ENCODE peak calls at places on chromosomes 13 and 19, in nine cellular contexts. E is dorsolateral prefrontal cortex, C is nephron progenitor cell, W is HCT116, M is Calu3, K is kidney, Y is heart left ventricle, L is AG04450, G is GM06990. B is an unnamed sample.
A peak's percentile ranks its signal among the peaks of the same experiment; 100 is the strongest.

GRCh38 chr19:13401388-13401787 is 104.9 kb downstream of the CACNA1A start:
- DNase-seq in E (no peak), C (no peak), W (peak; percentile 48), M (peak; percentile 26), K (no peak), Y (no peak), L (no peak), G (no peak), B (no peak)

GRCh38 chr19:33416307-33417215 is 43.1 kb downstream of the CEBPG start:
- DNase-seq in E (no peak), C (peak; percentile 86), W (peak; percentile 52), M (peak; percentile 87), K (peak; percentile 42), Y (no peak), L (no peak), G (peak; percentile 34), B (no peak)

GRCh38 chr13:86976521-86977324 is 694.4 kb upstream of the SLITRK5 start:
- DNase-seq in E (no peak), C (no peak), W (no peak), M (no peak), K (no peak), Y (no peak), L (no peak), G (no peak), B (no peak)

GRCh38 chr13:93805736-93806135 is 579.1 kb downstream of the GPC6 start:
- DNase-seq in E (no peak), C (no peak), W (no peak), M (no peak), K (no peak), Y (no peak), L (no peak), G (no peak), B (no peak)

GRCh38 chr13:30112602-30113435 is 194.5 kb downstream of the KATNAL1 start:
- DNase-seq in E (peak; percentile 71), C (peak; percentile 86), W (peak; percentile 61), M (peak; percentile 83), K (peak; percentile 89), Y (peak; percentile 70), L (peak; percentile 66), G (no peak), B (peak; percentile 83)

GRCh38 chr19:18700501-18701249 is 17.2 kb downstream of the CRTC1 start:
- DNase-seq in E (no peak), C (peak; percentile 66), W (no peak), M (peak; percentile 43), K (peak; percentile 94), Y (peak; percentile 80), L (no peak), G (peak; percentile 63), B (no peak)

GRCh38 chr13:32267836-32268439 is 47.2 kb downstream of the ZAR1L start:
- DNase-seq in E (no peak), C (no peak), W (peak; percentile 51), M (peak; percentile 68), K (no peak), Y (no peak), L (no peak), G (no peak), B (no peak)

GRCh38 chr19:43719378-43719868 is 3.5 kb downstream of the IRGC start:
- DNase-seq in E (no peak), C (no peak), W (no peak), M (no peak), K (peak; percentile 64), Y (no peak), L (no peak), G (no peak), B (no peak)

GRCh38 chr13:97496511-97496910 is 62.5 kb downstream of the RAP2A start:
- DNase-seq in E (no peak), C (no peak), W (no peak), M (no peak), K (no peak), Y (no peak), L (no peak), G (no peak), B (no peak)

GRCh38 chr13:76210262-76210661 is 574.1 kb downstream of the LMO7 start:
- DNase-seq in E (no peak), C (no peak), W (no peak), M (no peak), K (no peak), Y (peak; percentile 34), L (no peak), G (no peak), B (no peak)

GRCh38 chr19:33809960-33810359 is 13.3 kb downstream of the KCTD15 start:
- DNase-seq in E (no peak), C (no peak), W (no peak), M (no peak), K (peak; percentile 56), Y (no peak), L (no peak), G (no peak), B (no peak)

GRCh38 chr19:5624154-5624663 is 1.3 kb downstream of the SAFB start:
- DNase-seq in E (no peak), C (peak; percentile 30), W (no peak), M (no peak), K (no peak), Y (peak; percentile 20), L (no peak), G (no peak), B (no peak)

GRCh38 chr13:73201601-73202000 is 142.8 kb downstream of the KLF5 start:
- DNase-seq in E (no peak), C (no peak), W (no peak), M (no peak), K (no peak), Y (no peak), L (no peak), G (no peak), B (no peak)

GRCh38 chr13:30718661-30719520 is 16.5 kb upstream of the ALOX5AP start:
- DNase-seq in E (no peak), C (no peak), W (peak; percentile 16), M (no peak), K (no peak), Y (no peak), L (peak; percentile 74), G (no peak), B (no peak)

GRCh38 chr19:42270346-42271044 is 1.4 kb downstream of the CIC start:
- DNase-seq in E (peak; percentile 69), C (no peak), W (no peak), M (peak; percentile 35), K (peak; percentile 84), Y (peak; percentile 54), L (no peak), G (peak; percentile 72), B (peak; percentile 67)

GRCh38 chr19:32208060-32208459 is 137.3 kb upstream of the ZNF507 start:
- DNase-seq in E (no peak), C (no peak), W (no peak), M (no peak), K (no peak), Y (no peak), L (no peak), G (no peak), B (no peak)

GRCh38 chr13:110932588-110932987 is 17.7 kb upstream of the ANKRD10 start:
- DNase-seq in E (no peak), C (no peak), W (no peak), M (no peak), K (no peak), Y (no peak), L (no peak), G (no peak), B (no peak)

GRCh38 chr19:34838248-34838647 is 65.2 kb upstream of the ZNF599 start:
- DNase-seq in E (no peak), C (no peak), W (peak; percentile 8), M (no peak), K (no peak), Y (no peak), L (no peak), G (no peak), B (no peak)
- TF ChIP-seq CTCF in E (no peak), C (no peak), W (peak; percentile 49), M (no peak), K (peak; percentile 12), Y (no peak), L (no peak), G (no peak), B (no peak)

DNA sequence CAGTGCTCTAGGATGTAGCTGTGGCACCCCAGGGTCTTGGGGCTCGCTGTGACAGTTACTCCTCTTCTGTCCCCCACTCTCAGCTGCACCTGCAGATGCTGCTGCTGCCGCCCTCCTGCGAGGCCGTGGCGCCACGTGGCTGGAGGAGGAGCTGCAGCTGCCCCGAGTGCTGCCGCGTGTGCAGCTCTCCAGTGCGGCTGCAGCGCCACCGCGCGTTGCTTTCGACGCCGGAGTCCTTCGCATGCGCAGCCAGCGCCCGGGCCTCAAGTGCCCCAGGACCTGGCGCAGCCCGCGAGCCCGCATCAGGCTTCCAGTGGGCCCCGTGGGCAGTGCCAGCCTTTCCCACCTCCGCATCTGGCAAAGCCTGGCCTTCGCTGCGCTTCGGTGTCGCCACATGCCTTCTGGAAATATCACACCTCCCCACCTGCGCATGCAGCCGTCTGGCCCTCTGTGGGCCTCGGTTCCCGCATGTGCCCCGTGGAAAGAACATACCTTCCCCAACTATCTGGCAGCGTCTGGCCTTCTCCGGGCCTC is 692 bp upstream of the ZNF580 start:
- DNase-seq in E (no peak), C (no peak), W (no peak), M (no peak), K (peak; percentile 93), Y (peak; percentile 57), L (no peak), G (peak; percentile 88), B (no peak)
- TF ChIP-seq CTCF in E (no peak), C (no peak), W (no peak), M (no peak), K (peak; percentile 52), Y (peak; percentile 48), L (peak; percentile 41), G (peak; percentile 52), B (peak; percentile 51)

DNA sequence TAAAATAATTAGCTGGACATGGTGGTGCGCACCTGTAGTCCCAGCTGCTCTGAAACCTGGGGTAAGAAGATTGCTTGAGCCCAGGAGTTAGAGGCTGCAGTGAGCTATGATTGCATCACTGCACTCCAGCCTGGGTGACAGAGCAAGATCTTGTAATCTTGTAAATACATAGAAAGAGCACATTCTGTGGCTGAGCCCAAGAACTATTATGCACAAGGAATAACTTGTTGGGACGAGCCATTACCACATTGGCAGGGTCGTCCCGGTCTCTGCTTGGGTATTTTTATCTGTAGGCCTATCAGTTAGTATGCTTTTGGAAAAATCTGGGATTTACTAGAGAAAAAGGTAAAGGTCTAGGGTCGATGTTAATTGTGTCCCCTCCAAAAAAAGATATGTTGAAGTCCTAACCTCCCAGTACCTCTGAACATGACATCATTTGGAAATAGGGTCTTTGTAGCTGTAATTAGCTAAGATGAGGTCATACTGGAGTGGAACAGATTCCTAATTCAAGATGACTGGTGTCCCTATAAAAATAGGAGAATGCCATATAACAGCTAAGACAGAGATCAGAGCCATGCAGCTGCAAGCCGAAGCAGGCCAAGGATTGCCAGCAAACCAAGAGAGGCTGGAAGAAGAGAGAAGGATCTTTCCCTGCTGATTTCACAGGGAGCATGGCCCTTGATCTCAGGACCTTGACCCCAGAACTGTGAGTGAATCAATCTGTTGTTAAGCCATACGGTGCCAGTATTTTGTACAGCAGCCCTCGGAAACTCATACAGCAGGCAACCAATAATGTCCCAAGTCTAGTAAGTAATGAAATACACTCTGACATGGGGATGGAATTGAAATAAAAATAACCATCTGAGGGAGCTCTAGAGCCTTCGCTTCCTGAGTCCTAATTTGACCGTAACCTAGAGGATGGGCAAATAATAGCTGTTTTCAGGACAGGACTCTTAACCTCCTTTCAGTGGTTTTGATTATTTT is 77.0 kb downstream of the TM9SF2 start:
- DNase-seq in E (no peak), C (no peak), W (no peak), M (no peak), K (peak; percentile 80), Y (no peak), L (no peak), G (no peak), B (no peak)
- TF ChIP-seq CTCF in E (peak; percentile 29), C (no peak), W (peak; percentile 17), M (no peak), K (peak; percentile 26), Y (no peak), L (peak; percentile 34), G (no peak), B (peak; percentile 31)

GRCh38 chr13:43783820-43784219 is 3.0 kb downstream of the ENOX1 start:
- DNase-seq in E (no peak), C (no peak), W (no peak), M (peak; percentile 3), K (no peak), Y (no peak), L (no peak), G (no peak), B (no peak)
- TF ChIP-seq CTCF in E (no peak), C (no peak), W (no peak), M (no peak), K (no peak), Y (no peak), L (no peak), G (no peak), B (no peak)